ENCODE peak calls at places on chromosomes 6 and 20, in ten cellular contexts. X is stimulated activated CD8-positive, alpha-beta memory T cell treated with anti-CD3 and anti-CD28 coated beads, Interleukin-7, amount 100 ng/mL, for 1 hour; J is pons; U is cardiac muscle cell; Q is left ventricle myocardium superior; O is endothelial cell of umbilical vein; C is aorta; B is left cardiac atrium; G is upper lobe of right lung; I is KBM-7. T is an unnamed sample.

GRCh38 chr6:22036267-22036666 is 260.6 kb downstream of the PRL start:
- DNase-seq in X (no peak), I (no peak), O (peak), Q (no peak), U (peak), J (no peak), C (no peak), B (no peak), G (no peak), T (no peak)

GRCh38 chr6:157954150-157955117 is 27.2 kb upstream of the SYNJ2 start:
- DNase-seq in I (peak), C (no peak), B (no peak), U (peak), Q (no peak), J (peak), O (peak), G (no peak), X (no peak), T (peak)

GRCh38 chr20:47351643-47352331 is 4.7 kb downstream of the ZMYND8 start:
- DNase-seq in B (no peak), X (no peak), C (no peak), U (no peak), J (peak), Q (no peak), I (no peak), G (no peak), O (peak), T (no peak)

GRCh38 chr20:54291339-54292060 is 83.6 kb downstream of the PFDN4 start:
- DNase-seq in G (no peak), C (no peak), I (no peak), O (no peak), X (no peak), Q (no peak), J (peak), B (no peak), U (no peak), T (no peak)

GRCh38 chr6:143059616-143060353 is 904 bp upstream of the AIG1 start:
- DNase-seq in O (peak), B (no peak), U (peak), J (peak), G (no peak), C (no peak), Q (no peak), I (no peak), X (no peak), T (no peak)

GRCh38 chr20:23659989-23660837 is 22.5 kb upstream of the CST3 start:
- DNase-seq in G (no peak), C (no peak), J (no peak), I (no peak), X (no peak), B (no peak), O (no peak), U (peak), Q (no peak), T (no peak)

GRCh38 chr20:38680492-38681118 is 43.7 kb upstream of the SLC32A1 start:
- DNase-seq in G (no peak), B (peak), Q (no peak), J (peak), U (peak), O (peak), I (peak), C (no peak), X (no peak), T (no peak)

GRCh38 chr6:1396952-1397868 is 7.8 kb downstream of the FOXF2 start:
- DNase-seq in C (peak), O (peak), I (peak), U (peak), X (peak), J (peak), G (peak), B (peak), Q (peak), T (peak)

GRCh38 chr6:22929228-22929627 is 359.9 kb downstream of the HDGFL1 start:
- DNase-seq in X (no peak), I (peak), O (peak), J (no peak), B (no peak), Q (no peak), U (peak), G (no peak), C (no peak), T (no peak)

GRCh38 chr6:12605888-12606345 is 110.7 kb upstream of the PHACTR1 start:
- DNase-seq in I (peak), G (no peak), Q (no peak), U (peak), C (no peak), X (no peak), B (peak), O (peak), J (peak), T (no peak)

GRCh38 chr6:146337376-146337775 is 206.3 kb upstream of the RAB32 start:
- DNase-seq in Q (no peak), J (no peak), O (peak), C (no peak), U (peak), B (no peak), I (no peak), G (no peak), X (no peak), T (no peak)

GRCh38 chr6:146028250-146028789 is 542 bp upstream of the GRM1 start:
- DNase-seq in B (peak), J (no peak), U (peak), C (peak), O (peak), Q (peak), X (no peak), G (peak), I (peak), T (peak)

GRCh38 chr6:154606457-154606856 is 96.0 kb upstream of the CNKSR3 start:
- DNase-seq in U (peak), I (peak), C (no peak), G (no peak), Q (no peak), O (no peak), X (no peak), B (no peak), J (no peak), T (no peak)

GRCh38 chr6:154675602-154676088 is 57.6 kb upstream of the SCAF8 start:
- DNase-seq in G (peak), O (peak), X (peak), C (peak), I (peak), B (peak), U (peak), Q (peak), J (peak), T (peak)

GRCh38 chr6:12081776-12082175 is 69.7 kb downstream of the HIVEP1 start:
- DNase-seq in I (no peak), J (no peak), O (no peak), G (no peak), C (no peak), B (no peak), X (no peak), U (no peak), Q (no peak), T (no peak)

GRCh38 chr6:121435444-121436069 is at the start of gene GJA1:
- DNase-seq in O (peak), I (no peak), B (peak), X (no peak), Q (no peak), J (peak), C (no peak), U (peak), G (no peak), T (no peak)

GRCh38 chr6:30818426-30818841 is 65.9 kb upstream of the DDR1 start:
- DNase-seq in J (no peak), Q (no peak), O (peak), I (no peak), C (no peak), X (no peak), B (no peak), G (no peak), U (peak), T (no peak)

GRCh38 chr6:119676971-119677370 is 327.4 kb upstream of the MAN1A1 start:
- DNase-seq in Q (no peak), O (no peak), C (no peak), U (no peak), B (no peak), I (no peak), J (no peak), X (no peak), G (no peak), T (no peak)

GRCh38 chr6:115986026-115986425 is 74.7 kb downstream of the FRK start:
- DNase-seq in J (no peak), I (no peak), B (no peak), C (no peak), Q (no peak), X (no peak), G (no peak), O (no peak), U (no peak), T (no peak)

GRCh38 chr20:34375977-34376430 is 12.9 kb downstream of the ITCH start:
- DNase-seq in X (no peak), C (no peak), I (peak), U (no peak), G (no peak), Q (no peak), B (no peak), O (no peak), J (no peak), T (no peak)

GRCh38 chr20:25256226-25256859 is 8.5 kb downstream of the PYGB start:
- DNase-seq in J (no peak), C (no peak), B (no peak), U (peak), X (no peak), G (peak), I (no peak), O (no peak), Q (no peak), T (no peak)